ENCODE peak calls at places on chromosome 9, in four cellular contexts. P is lung, Z is OCI-LY7, F is PC-9. K is an unnamed sample.

GRCh38 chr9:99173570-99174504 is 47.9 kb downstream of the ALG2 start:
- DNase-seq in P (no peak), Z (no peak), F (no peak), K (no peak)

GRCh38 chr9:38681747-38682227 is 38.1 kb downstream of the FAM240B start:
- DNase-seq in P (no peak), Z (no peak), F (peak; percentile 36), K (no peak)

GRCh38 chr9:131635912-131636311 is 90.6 kb downstream of the PRRT1B start:
- DNase-seq in P (no peak), Z (no peak), F (no peak), K (no peak)

GRCh38 chr9:136691316-136692189 is 4.3 kb upstream of the AGPAT2 start:
- DNase-seq in P (no peak), Z (no peak), F (no peak), K (no peak)

GRCh38 chr9:5560439-5560838 is 50.1 kb downstream of the PDCD1LG2 start:
- DNase-seq in P (no peak), Z (no peak), F (no peak), K (no peak)

GRCh38 chr9:83538172-83538889 is at the start of gene FRMD3:
- DNase-seq in P (peak; percentile 80), Z (no peak), F (peak; percentile 72), K (no peak)

GRCh38 chr9:125436613-125437443 is 175.2 kb downstream of the GAPVD1 start:
- DNase-seq in P (no peak), Z (no peak), F (no peak), K (no peak)

GRCh38 chr9:126366366-126367011 is 39.9 kb downstream of the MVB12B start:
- DNase-seq in P (no peak), Z (no peak), F (no peak), K (no peak)

GRCh38 chr9:908806-909205 is 67.3 kb downstream of the DMRT1 start:
- DNase-seq in P (no peak), Z (no peak), F (no peak), K (no peak)

GRCh38 chr9:21559402-21560280 is 77.5 kb upstream of the IFNE start:
- DNase-seq in P (no peak), Z (no peak), F (peak; percentile 68), K (no peak)

GRCh38 chr9:70412678-70413426 is 1.6 kb downstream of the KLF9 start:
- DNase-seq in P (peak; percentile 90), Z (no peak), F (no peak), K (no peak)

GRCh38 chr9:19551124-19551929 is 142.5 kb downstream of the ACER2 start:
- DNase-seq in P (no peak), Z (no peak), F (no peak), K (no peak)

GRCh38 chr9:15416880-15417279 is 5.8 kb upstream of the SNAPC3 start:
- DNase-seq in P (no peak), Z (peak; percentile 30), F (peak; percentile 49), K (peak; percentile 24)

GRCh38 chr9:101449071-101449721 is 13.6 kb upstream of the ALDOB start:
- DNase-seq in P (peak; percentile 73), Z (peak; percentile 78), F (peak; percentile 67), K (no peak)

GRCh38 chr9:32581512-32582143 is 8.7 kb upstream of the NDUFB6 start:
- DNase-seq in P (no peak), Z (peak; percentile 85), F (peak; percentile 52), K (peak; percentile 29)

GRCh38 chr9:4927043-4927471 is 58.0 kb upstream of the JAK2 start:
- DNase-seq in P (no peak), Z (no peak), F (no peak), K (no peak)

GRCh38 chr9:24932785-24933184 is 387.1 kb upstream of the IZUMO3 start:
- DNase-seq in P (no peak), Z (peak; percentile 77), F (no peak), K (no peak)

DNA sequence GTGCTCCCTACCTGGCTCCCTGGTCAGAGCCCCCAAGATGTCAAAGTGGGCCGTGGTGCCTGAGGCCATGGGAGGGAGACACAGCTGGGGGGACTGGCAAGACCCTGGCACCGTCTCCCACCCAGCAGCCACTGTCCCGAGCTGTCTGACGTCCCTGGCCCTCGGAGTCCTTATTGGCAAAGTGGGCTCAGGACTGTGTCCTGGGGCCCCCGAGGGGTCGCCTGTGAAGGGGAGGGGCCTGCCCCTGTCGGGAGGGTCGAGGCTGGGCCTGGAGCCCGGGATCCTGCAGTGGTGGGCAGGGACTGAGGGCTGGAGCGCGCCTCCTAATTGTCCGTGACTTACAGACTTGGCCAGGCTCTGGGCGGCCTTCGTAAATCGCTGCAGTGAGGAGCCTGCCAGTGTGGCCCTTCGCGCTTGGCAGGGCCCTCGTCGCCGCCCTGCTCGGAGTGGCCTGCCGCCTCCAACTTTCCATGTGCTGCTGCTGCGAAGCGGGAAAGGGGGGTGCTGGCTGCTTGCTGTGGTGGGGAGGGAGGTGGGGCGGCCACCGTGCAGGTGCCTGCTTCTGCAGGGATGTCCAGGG is 13.7 kb downstream of the MYMK start:
- DNase-seq in P (no peak), Z (no peak), F (no peak), K (no peak)
- H3K27ac ChIP-seq in P (no peak overlapping the region), Z (no peak overlapping the region), F (no peak overlapping the region), K (no peak overlapping the region)

GRCh38 chr9:71904076-71904475 is 6.9 kb downstream of the ABHD17B start:
- DNase-seq in P (no peak), Z (no peak), F (no peak), K (no peak)
- H3K4me3 ChIP-seq in P (no peak overlapping the region), Z (peak overlapping the region; percentile 61), F (no peak overlapping the region), K (no peak overlapping the region)

DNA sequence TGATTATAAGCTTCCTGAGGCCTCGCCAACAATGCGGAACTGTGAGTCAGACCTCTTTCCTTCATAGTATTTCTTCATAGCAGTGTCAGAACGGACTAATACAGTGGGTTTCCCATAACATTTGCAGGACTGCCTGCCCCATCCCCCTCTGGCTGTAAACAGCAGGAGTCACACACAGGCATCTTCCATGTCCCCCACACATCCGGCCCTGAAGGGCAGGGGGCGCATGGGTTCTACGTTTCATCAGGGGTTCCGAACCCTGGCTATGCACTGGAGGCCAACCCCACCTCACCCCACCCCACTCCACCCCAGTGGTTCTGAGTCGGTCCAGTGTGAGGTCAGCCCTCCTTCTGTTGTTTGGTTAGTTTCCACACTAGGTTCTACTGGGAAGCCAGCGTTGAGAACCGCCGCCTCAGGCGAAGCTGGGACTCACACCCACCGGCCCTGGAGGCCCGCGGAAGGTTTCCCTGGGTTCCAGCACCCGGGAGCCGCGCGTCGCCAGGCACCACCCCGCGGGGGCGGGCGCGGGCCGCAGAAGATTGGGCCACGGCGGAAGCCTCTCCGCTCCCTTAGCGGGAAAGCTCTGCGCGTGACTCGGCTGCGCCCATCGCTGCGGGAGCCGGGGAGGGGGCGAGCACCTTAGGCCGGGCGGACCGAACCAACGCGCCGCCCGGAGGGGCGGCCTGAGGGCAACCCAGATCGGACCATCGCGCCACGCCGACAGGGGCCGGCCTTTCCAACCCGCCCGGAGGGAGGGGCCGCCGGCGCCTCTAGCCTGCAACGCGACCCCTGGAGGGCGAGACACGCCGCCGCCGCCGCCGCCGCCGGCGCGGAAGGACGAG is at the start of gene RUSC2:
- DNase-seq in P (peak; percentile 81), Z (peak; percentile 24), F (peak; percentile 64), K (peak; percentile 84)
- H3K27ac ChIP-seq in P (peak within 1 kb of the TSS; percentile 95), Z (no peak within 1 kb of the TSS), F (peak within 1 kb of the TSS; percentile 86), K (peak within 1 kb of the TSS; percentile 95)

GRCh38 chr9:138116521-138116920 is 238.9 kb downstream of the CACNA1B start:
- DNase-seq in P (no peak), Z (no peak), F (no peak), K (no peak)
- H3K4me3 ChIP-seq in P (no peak overlapping the region), Z (no peak overlapping the region), F (no peak overlapping the region), K (no peak overlapping the region)

GRCh38 chr9:129489838-129490582 is 130.9 kb downstream of the C9orf50 start:
- DNase-seq in P (no peak), Z (no peak), F (no peak), K (no peak)
- H3K27ac ChIP-seq in P (peak overlapping the region; percentile 98), Z (no peak overlapping the region), F (peak overlapping the region; percentile 91), K (peak overlapping the region; percentile 99)

DNA sequence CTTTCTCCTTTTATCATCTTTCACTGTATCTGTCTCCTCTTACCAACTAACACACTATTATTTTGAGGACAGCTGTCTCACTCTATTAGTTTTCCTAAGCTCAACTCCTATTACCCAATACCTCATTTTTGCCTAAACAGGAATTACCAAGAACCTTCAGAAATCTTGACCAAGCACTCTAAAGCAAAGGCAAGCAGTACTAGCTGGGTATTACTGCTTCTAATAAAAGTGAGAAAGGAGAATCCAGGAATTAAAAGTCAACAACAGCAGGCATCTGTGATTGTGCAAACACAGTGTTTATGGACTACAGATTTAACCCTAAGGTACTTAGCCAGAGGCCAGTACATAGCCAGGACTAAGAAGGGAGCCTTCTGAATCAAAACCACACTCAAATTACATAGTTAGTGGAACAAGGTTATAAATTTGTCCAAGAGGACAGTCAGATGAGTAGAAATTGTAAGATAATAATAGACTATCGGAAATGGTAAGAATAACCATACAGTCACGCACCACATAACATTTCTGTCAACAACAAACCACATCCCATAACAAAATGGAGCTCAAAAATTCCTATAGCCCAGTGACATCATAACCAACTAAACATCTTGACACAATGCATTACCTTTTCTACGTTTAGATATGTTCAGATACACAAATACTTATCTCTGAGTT is 8.3 kb downstream of the RFX3 start:
- DNase-seq in P (no peak), Z (peak; percentile 47), F (no peak), K (no peak)
- H3K4me3 ChIP-seq in P (no peak overlapping the region), Z (peak overlapping the region; percentile 50), F (no peak overlapping the region), K (no peak overlapping the region)

DNA sequence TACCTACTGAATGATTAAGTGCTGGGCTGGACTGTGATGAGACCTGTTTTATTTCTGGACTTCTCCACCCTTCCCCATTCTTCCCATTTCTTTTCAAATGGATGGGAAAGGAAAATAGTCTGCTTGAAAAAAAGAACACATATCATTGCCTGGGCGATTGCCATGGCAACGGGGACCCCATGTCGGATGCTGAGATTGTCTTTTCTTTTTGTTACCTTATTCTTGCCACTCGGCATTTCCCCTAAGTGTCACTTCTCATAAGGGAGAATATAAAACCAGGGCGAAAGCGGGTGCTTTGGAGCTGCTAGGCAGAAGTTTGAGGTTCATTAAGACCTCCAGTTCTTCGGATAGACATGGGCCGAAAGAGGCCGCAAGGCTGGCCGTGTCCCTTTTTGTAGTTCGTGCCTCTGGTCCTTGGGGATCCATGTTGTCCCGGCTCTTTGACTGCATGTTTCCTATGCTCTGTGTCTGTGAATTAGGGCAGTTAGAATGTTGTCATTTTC is 760 bp downstream of the FGD3 start:
- DNase-seq in P (no peak), Z (no peak), F (no peak), K (no peak)
- H3K27ac ChIP-seq in P (no peak overlapping the region), Z (no peak overlapping the region), F (no peak overlapping the region), K (no peak overlapping the region)

K was measured in AG04450.